ENCODE peak calls at places on chromosomes 4 and X, in four cellular contexts. L is AG10803, S is suprapubic skin, U is spleen. W is an unnamed sample.
A peak's percentile ranks its signal among the peaks of the same experiment; 100 is the strongest.

GRCh38 chr4:31104033-31104432 is 383.9 kb downstream of the PCDH7 start:
- DNase-seq in L (no peak), U (no peak), S (no peak), W (no peak)

GRCh38 chr4:178784491-178784890 is 1342.3 kb upstream of the AGA start:
- DNase-seq in U (no peak), S (no peak), L (no peak), W (no peak)

GRCh38 chrX:95383778-95384177 is 1300.9 kb upstream of the DIAPH2 start:
- DNase-seq in L (no peak), S (no peak), U (no peak), W (no peak)

GRCh38 chrX:5278908-5279307 is 949.8 kb downstream of the NLGN4X start:
- DNase-seq in S (no peak), L (no peak), U (no peak), W (no peak)

GRCh38 chr4:82739292-82740190 is 59.1 kb downstream of the SCD5 start:
- DNase-seq in S (no peak), U (peak; percentile 88), L (peak; percentile 50), W (peak; percentile 47)

GRCh38 chr4:98659741-98660507 is 1.5 kb upstream of the TSPAN5 start:
- DNase-seq in S (no peak), L (peak; percentile 46), U (no peak), W (no peak)

GRCh38 chr4:153610623-153611376 is 73.3 kb upstream of the TLR2 start:
- DNase-seq in S (no peak), U (no peak), L (no peak), W (no peak)

GRCh38 chr4:8900588-8900987 is 28.9 kb upstream of the HMX1 start:
- DNase-seq in S (no peak), U (peak; percentile 19), L (no peak), W (no peak)

GRCh38 chr4:4995103-4995761 is 24.0 kb downstream of the CYTL1 start:
- DNase-seq in S (no peak), U (peak; percentile 87), L (peak; percentile 68), W (no peak)

GRCh38 chr4:7183161-7183560 is 9.2 kb upstream of the SORCS2 start:
- DNase-seq in U (no peak), S (peak; percentile 16), L (no peak), W (no peak)

GRCh38 chrX:22135994-22136684 is 104.0 kb downstream of the PHEX start:
- DNase-seq in S (no peak), U (no peak), L (peak; percentile 67), W (no peak)

GRCh38 chrX:74343970-74344622 is 40.1 kb downstream of the ZCCHC13 start:
- DNase-seq in U (no peak), L (peak; percentile 87), S (no peak), W (peak; percentile 35)

GRCh38 chr4:145482209-145483021 is 762 bp downstream of the SMAD1 start:
- DNase-seq in S (peak; percentile 82), L (peak; percentile 67), U (peak; percentile 80), W (no peak)

GRCh38 chr4:182827981-182828677 is 89.1 kb downstream of the DCTD start:
- DNase-seq in L (no peak), U (no peak), S (no peak), W (no peak)

GRCh38 chr4:183289688-183290087 is 30.4 kb downstream of the CLDN22 start:
- DNase-seq in L (no peak), U (no peak), S (no peak), W (no peak)

GRCh38 chr4:139977838-139978604 is 176.0 kb downstream of the MAML3 start:
- DNase-seq in U (no peak), L (no peak), S (no peak), W (no peak)

GRCh38 chr4:13547563-13548041 is 3.3 kb upstream of the NKX3-2 start:
- DNase-seq in S (no peak), L (no peak), U (peak; percentile 80), W (no peak)

GRCh38 chr4:77827343-77827742 is 8.2 kb upstream of the CNOT6L start:
- DNase-seq in U (no peak), S (no peak), L (no peak), W (no peak)

GRCh38 chr4:144357970-144358369 is 217.5 kb upstream of the GYPA start:
- DNase-seq in S (no peak), U (no peak), L (no peak), W (no peak)

GRCh38 chr4:57051100-57051499 is 59.1 kb downstream of the IGFBP7 start:
- DNase-seq in S (no peak), L (no peak), U (no peak), W (no peak)

GRCh38 chr4:19010766-19011165 is 989.2 kb upstream of the LCORL start:
- DNase-seq in L (no peak), S (no peak), U (no peak), W (no peak)

GRCh38 chr4:143728171-143728570 is 27.7 kb upstream of the FREM3 start:
- DNase-seq in L (peak; percentile 56), U (no peak), S (no peak), W (no peak)

GRCh38 chrX:49176421-49177326 is 5.0 kb downstream of the PLP2 start:
- DNase-seq in U (no peak), L (no peak), S (no peak), W (no peak)

GRCh38 chr4:154622598-154622997 is 10.1 kb upstream of the FGG start:
- DNase-seq in U (no peak), S (no peak), L (peak; percentile 37), W (no peak)

GRCh38 chr4:59374416-59374815 is 1825.7 kb upstream of the ADGRL3 start:
- DNase-seq in L (no peak), U (no peak), S (no peak), W (no peak)

GRCh38 chrX:118823263-118824172 is at the start of gene ZCCHC12:
- DNase-seq in S (no peak), U (peak; percentile 80), L (no peak), W (no peak)

GRCh38 chr4:184384056-184384809 is 90.1 kb downstream of the IRF2 start:
- DNase-seq in S (no peak), L (peak; percentile 94), U (peak; percentile 80), W (no peak)

GRCh38 chrX:65745992-65746391 is 78.5 kb downstream of the MSN start:
- DNase-seq in U (no peak), S (no peak), L (no peak), W (no peak)
- TF ChIP-seq CTCF in U (no peak), S (no peak), L (no peak), W (no peak)

DNA sequence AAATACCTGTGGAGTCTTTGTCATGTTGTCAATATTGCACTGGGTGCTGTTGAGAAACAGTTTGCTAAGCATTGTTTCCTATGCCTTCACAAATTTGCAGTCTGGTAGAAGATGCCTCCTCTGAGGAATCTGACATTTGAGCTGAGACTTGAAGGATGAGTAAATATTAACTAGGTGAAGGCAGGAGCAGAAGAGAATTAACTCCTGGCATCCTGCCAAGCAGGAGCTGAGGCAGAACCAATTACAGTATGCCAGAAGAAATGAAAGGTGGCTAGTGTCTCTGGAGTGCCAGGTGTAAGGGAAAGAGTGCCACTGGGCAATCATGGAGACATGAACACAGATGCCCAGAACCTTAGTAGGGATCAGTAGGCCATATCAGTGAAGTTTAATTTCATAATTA is 1778.2 kb upstream of the PCDH10 start:
- DNase-seq in S (no peak), L (no peak), U (no peak), W (no peak)
- TF ChIP-seq CTCF in S (no peak), L (no peak), U (no peak), W (no peak)

DNA sequence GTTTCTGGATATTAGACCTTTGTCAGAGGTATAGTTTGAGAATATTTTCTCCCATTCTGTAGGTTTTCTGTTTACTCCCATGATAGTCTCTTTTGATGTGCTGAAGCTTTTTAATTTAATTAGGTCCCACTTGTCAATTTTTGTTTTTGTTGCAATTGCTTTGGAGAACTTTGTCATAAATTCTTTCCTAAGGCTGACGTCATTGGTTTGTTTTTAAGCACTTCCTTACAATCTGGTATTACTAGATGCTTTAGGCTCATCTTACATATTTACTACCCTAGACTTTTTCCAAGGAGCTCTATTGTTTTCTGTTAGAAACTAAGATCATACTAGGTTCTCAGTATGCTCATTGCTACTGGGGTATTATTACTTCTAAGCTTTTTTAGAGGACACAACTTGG is 806.3 kb downstream of the PDHA2 start:
- DNase-seq in U (no peak), S (no peak), L (no peak), W (no peak)
- TF ChIP-seq CTCF in U (no peak), S (no peak), L (no peak), W (no peak)

GRCh38 chr4:113560579-113560978 is 201.0 kb downstream of the CAMK2D start:
- DNase-seq in U (no peak), L (peak; percentile 53), S (no peak), W (no peak)
- TF ChIP-seq CTCF in U (no peak), L (peak; percentile 7), S (no peak), W (no peak)

GRCh38 chr4:89641367-89641687 is 195.6 kb downstream of the SNCA start:
- DNase-seq in S (no peak), L (no peak), U (no peak), W (no peak)

GRCh38 chr4:89639395-89639794 is 197.6 kb downstream of the SNCA start:
- DNase-seq in L (no peak), U (no peak), S (no peak), W (no peak)

GRCh38 chr4:89645512-89645911 is 191.4 kb downstream of the SNCA start:
- DNase-seq in S (no peak), U (no peak), L (no peak), W (no peak)

DNA sequence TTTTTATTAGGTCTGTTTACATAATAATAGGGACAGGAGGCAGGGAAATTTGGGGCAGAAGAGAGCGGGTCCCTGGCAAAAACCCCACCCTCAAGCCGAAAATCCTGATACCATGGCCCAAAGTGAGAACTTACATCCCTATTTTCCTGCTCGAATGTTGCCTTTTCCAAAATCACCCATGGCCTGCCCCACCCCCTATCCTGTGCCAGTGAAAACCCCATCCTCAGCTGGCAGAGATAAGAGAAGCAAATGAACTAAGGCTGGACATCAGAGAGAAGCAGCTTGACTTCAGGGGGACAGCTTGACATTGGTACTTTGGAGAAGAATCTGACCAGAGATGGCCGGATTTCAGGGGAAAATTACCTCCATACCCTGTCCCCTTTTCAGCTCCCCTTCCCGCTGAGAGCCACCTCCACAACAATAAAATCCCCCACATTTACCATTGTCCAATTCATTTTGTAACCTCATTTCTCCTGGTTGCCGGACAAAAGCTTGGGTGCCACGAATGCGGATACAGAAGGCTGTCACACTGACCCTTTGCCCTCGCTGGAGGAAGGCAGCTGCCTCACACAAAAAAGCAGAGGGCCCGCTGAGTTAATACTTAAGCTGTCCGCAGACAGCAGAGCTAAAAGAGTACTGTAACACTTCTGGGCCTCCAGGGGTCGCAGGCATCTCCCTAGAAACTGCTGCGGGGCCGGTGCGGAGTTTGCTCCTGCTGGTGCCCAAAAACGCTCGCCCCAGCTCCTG is 196.2 kb downstream of the SNCA start:
- DNase-seq in U (no peak), L (peak; percentile 56), S (no peak), W (no peak)
- TF ChIP-seq CTCF in U (no peak), L (peak; percentile 73), S (no peak), W (no peak)

W was measured in omental fat pad.